ENCODE peak calls at places on chromosome 19, in seven cellular contexts. H is heart left ventricle, M is H1, W is neural progenitor cell, E is fibroblast of lung, S is aorta, Q is PC-3. N is an unnamed sample. For H3K4me1, the result is how much of the 10 kb centered on the place peaks cover.

GRCh38 chr19:36528921-36529518 is 949 bp upstream of the ZNF260 start:
- DNase-seq in H (no peak), M (peak), W (peak), E (no peak), S (no peak), Q (no peak), N (no peak)

GRCh38 chr19:17234911-17235617 is 9.0 kb downstream of the OCEL1 start:
- DNase-seq in H (no peak), M (peak), W (peak), E (peak), S (peak), Q (peak), N (no peak)

GRCh38 chr19:24052811-24053210 is 34.2 kb upstream of the ZNF254 start:
- DNase-seq in H (no peak), M (no peak), W (no peak), E (peak), S (no peak), Q (no peak), N (no peak)

GRCh38 chr19:47229674-47230121 is 1.3 kb downstream of the BBC3 start:
- DNase-seq in H (no peak), M (no peak), W (no peak), E (peak), S (no peak), Q (peak), N (no peak)

GRCh38 chr19:50387176-50387867 is 3.2 kb downstream of the POLD1 start:
- DNase-seq in H (no peak), M (no peak), W (no peak), E (peak), S (peak), Q (no peak), N (no peak)

GRCh38 chr19:53158119-53158656 is 665 bp downstream of the ZNF347 start:
- DNase-seq in H (peak), M (peak), W (peak), E (peak), S (peak), Q (peak), N (peak)

GRCh38 chr19:31214086-31214485 is 135.2 kb downstream of the TSHZ3 start:
- DNase-seq in H (peak), M (no peak), W (no peak), E (peak), S (peak), Q (peak), N (no peak)

GRCh38 chr19:48926909-48927308 is 6.6 kb upstream of the DHDH start:
- DNase-seq in H (no peak), M (no peak), W (no peak), E (peak), S (peak), Q (peak), N (no peak)

GRCh38 chr19:17687857-17688784 is at the start of gene UNC13A:
- DNase-seq in H (peak), M (peak), W (peak), E (peak), S (peak), Q (no peak), N (peak)

GRCh38 chr19:10768936-10769335 is 51.1 kb downstream of the DNM2 start:
- DNase-seq in H (no peak), M (no peak), W (no peak), E (no peak), S (no peak), Q (no peak), N (no peak)

GRCh38 chr19:33684550-33685303 is 63.0 kb downstream of the CHST8 start:
- DNase-seq in H (no peak), M (no peak), W (peak), E (no peak), S (peak), Q (no peak), N (no peak)

GRCh38 chr19:13056052-13056660 is 46.5 kb downstream of the LYL1 start:
- DNase-seq in H (peak), M (peak), W (peak), E (peak), S (peak), Q (peak), N (no peak)

GRCh38 chr19:13057744-13058143 is 44.9 kb downstream of the LYL1 start:
- DNase-seq in H (no peak), M (no peak), W (no peak), E (peak), S (no peak), Q (no peak), N (no peak)

GRCh38 chr19:13058951-13059660 is 43.6 kb downstream of the LYL1 start:
- DNase-seq in H (no peak), M (no peak), W (peak), E (no peak), S (no peak), Q (no peak), N (no peak)

GRCh38 chr19:13055213-13056051 is 47.2 kb downstream of the LYL1 start:
- DNase-seq in H (peak), M (peak), W (peak), E (peak), S (peak), Q (peak), N (peak)

DNA sequence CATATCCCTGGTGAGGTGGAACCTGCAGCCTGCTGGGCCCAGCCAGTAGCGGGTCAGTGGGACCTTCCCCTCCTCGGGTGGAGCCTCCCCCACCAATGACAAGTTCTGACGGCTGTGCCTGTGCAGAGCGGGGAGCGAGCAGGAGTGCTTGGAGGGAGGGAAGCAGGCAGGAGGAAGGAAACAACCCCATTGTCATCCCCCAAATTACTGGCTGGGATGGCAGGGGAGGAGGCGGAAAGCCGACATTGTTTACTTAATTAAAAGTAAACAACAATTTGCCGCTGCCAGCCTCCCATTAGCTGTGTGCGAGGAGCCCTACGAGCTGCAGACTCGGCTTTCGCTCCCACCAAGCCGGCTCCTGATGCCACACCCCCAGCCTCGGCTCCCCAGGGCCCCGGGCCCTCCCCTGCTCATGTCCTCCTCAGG is 45.5 kb downstream of the LYL1 start:
- DNase-seq in H (no peak), M (no peak), W (peak), E (no peak), S (no peak), Q (peak), N (no peak)
- H3K4me1 ChIP-seq in H (half or more), M (under half), W (half or more), E (half or more), S (under half), Q (half or more), N (under half)

GRCh38 chr19:4622695-4623421 is 16.5 kb upstream of the TNFAIP8L1 start:
- DNase-seq in H (peak), M (no peak), W (no peak), E (no peak), S (no peak), Q (no peak), N (no peak)

GRCh38 chr19:4618019-4618418 is 21.3 kb upstream of the TNFAIP8L1 start:
- DNase-seq in H (no peak), M (no peak), W (no peak), E (no peak), S (no peak), Q (no peak), N (no peak)

GRCh38 chr19:4619668-4620294 is 19.5 kb upstream of the TNFAIP8L1 start:
- DNase-seq in H (no peak), M (no peak), W (no peak), E (no peak), S (no peak), Q (no peak), N (no peak)

GRCh38 chr19:4624301-4624700 is 15.0 kb upstream of the TNFAIP8L1 start:
- DNase-seq in H (no peak), M (no peak), W (no peak), E (no peak), S (no peak), Q (no peak), N (no peak)

GRCh38 chr19:4620675-4621074 is 18.6 kb upstream of the TNFAIP8L1 start:
- DNase-seq in H (no peak), M (no peak), W (no peak), E (no peak), S (no peak), Q (no peak), N (no peak)
- H3K27ac ChIP-seq in H (no peak), M (no peak), W (no peak), E (no peak), S (no peak), Q (no peak), N (no peak)

GRCh38 chr19:19261350-19262189 is 11.5 kb downstream of the TM6SF2 start:
- DNase-seq in H (no peak), M (peak), W (peak), E (no peak), S (no peak), Q (no peak), N (no peak)
- H3K4me3 ChIP-seq in H (no peak), M (peak), W (peak), E (no peak), S (no peak), Q (no peak), N (no peak)

GRCh38 chr19:58558623-58559274 is 338 bp upstream of the UBE2M start:
- DNase-seq in H (peak), M (peak), W (peak), E (peak), S (peak), Q (peak), N (peak)
- H3K4me1 ChIP-seq in H (half or more), M (under half), W (under half), E (under half), S (under half), Q (half or more), N (under half)

DNA sequence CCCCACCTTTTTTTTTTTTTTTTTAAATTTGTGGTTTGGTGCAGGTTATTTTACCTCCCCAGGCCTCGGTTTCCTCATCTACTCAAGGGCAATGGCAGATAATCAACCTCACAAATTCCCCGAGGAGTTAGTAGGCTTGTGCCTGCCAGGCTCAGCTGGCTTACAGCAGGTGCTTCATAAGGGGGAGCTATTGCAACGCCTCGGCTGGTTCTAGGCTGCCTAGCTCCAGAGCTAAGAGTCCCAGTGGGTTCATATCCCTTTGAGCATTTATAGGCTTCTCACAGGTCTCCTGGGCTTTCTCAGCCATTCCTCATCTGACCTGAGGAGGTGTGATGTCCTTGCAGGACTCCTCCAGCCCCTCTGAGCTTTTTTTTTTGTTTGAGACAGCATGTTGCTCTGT is 10.6 kb downstream of the BCKDHA start:
- DNase-seq in H (no peak), M (no peak), W (no peak), E (no peak), S (no peak), Q (no peak), N (no peak)
- H3K27ac ChIP-seq in H (peak), M (no peak), W (no peak), E (no peak), S (no peak), Q (no peak), N (peak)

GRCh38 chr19:12294308-12295158 is at the start of gene ZNF44:
- DNase-seq in H (peak), M (peak), W (peak), E (peak), S (peak), Q (peak), N (peak)

GRCh38 chr19:12284631-12285030 is 10.1 kb downstream of the ZNF44 start:
- DNase-seq in H (no peak), M (no peak), W (no peak), E (no peak), S (no peak), Q (no peak), N (no peak)

GRCh38 chr19:12295191-12295590 is 508 bp upstream of the ZNF44 start:
- DNase-seq in H (no peak), M (no peak), W (no peak), E (no peak), S (no peak), Q (no peak), N (no peak)

GRCh38 chr19:12293771-12294307 is 844 bp downstream of the ZNF44 start:
- DNase-seq in H (peak), M (peak), W (peak), E (peak), S (peak), Q (peak), N (peak)

DNA sequence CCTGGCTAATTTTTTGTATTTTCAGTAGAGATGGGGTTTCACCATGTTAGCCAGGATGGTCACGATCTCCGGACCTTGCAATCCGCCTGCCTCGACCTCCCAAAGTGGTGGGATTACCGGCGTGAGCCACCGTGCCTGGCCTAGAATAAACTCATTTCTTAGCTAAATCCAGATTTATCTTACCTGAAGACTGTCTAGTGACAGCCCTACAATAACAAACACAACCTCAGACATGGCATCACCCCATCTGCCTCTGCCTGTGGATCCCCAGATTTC is 5.0 kb downstream of the ZNF44 start:
- DNase-seq in H (no peak), M (no peak), W (no peak), E (no peak), S (no peak), Q (no peak), N (no peak)
- H3K4me3 ChIP-seq in H (no peak), M (no peak), W (no peak), E (no peak), S (no peak), Q (no peak), N (no peak)

GRCh38 chr19:39842693-39843435 is 3.3 kb downstream of the FBL start:
- DNase-seq in H (no peak), M (no peak), W (no peak), E (no peak), S (no peak), Q (no peak), N (no peak)
- H3K4me1 ChIP-seq in H (under half), M (under half), W (under half), E (under half), S (under half), Q (under half), N (under half)

GRCh38 chr19:2148482-2149135 is 2.8 kb downstream of the AP3D1 start:
- DNase-seq in H (no peak), M (no peak), W (no peak), E (no peak), S (no peak), Q (no peak), N (no peak)
- H3K27ac ChIP-seq in H (no peak), M (no peak), W (no peak), E (no peak), S (no peak), Q (no peak), N (no peak)

DNA sequence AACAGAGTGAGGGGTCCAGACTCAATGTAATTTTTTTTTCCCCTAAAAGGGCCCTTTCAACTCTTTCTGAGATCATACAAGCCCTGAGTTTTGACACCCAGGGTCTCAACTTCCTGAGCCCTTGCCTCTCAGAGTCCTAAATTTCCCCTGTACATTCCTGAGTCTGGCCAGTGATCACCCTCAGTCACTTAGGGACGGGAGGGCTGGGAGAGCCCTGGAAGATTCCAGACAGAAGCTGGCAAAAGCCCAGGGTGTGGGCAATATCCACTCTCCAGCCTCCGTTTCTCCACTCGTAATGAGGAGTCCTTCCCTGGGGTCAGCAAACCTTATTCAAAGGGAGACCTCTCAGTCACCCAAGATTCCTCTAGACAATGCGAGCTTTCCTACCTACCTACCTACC is 1.6 kb downstream of the PPP1R13L start:
- DNase-seq in H (no peak), M (no peak), W (no peak), E (no peak), S (no peak), Q (no peak), N (no peak)
- H3K4me3 ChIP-seq in H (no peak), M (peak), W (no peak), E (no peak), S (no peak), Q (peak), N (peak)

GRCh38 chr19:35154535-35155406 is at the start of gene FXYD5:
- DNase-seq in H (peak), M (peak), W (peak), E (peak), S (peak), Q (peak), N (peak)
- H3K4me1 ChIP-seq in H (under half), M (under half), W (under half), E (under half), S (under half), Q (under half), N (under half)